ENCODE peak calls at places on chromosomes 1 and 21, in nine cellular contexts. T, X, I, Z, Q, B, N, A and G are unnamed samples.

GRCh38 chr1:183281039-183281438 is 95.0 kb downstream of the LAMC2 start:
- DNase-seq in T (no peak), X (peak), I (no peak), Z (no peak), Q (no peak), B (no peak), N (no peak), A (no peak), G (no peak)

GRCh38 chr1:165898837-165899236 is 71.4 kb downstream of the UCK2 start:
- DNase-seq in T (no peak), X (peak), I (no peak), Z (no peak), Q (peak), B (no peak), N (no peak), A (no peak), G (no peak)

GRCh38 chr1:54110991-54111390 is 41.8 kb downstream of the CDCP2 start:
- DNase-seq in T (no peak), X (no peak), I (no peak), Z (no peak), Q (no peak), B (no peak), N (no peak), A (no peak), G (no peak)

GRCh38 chr1:205348559-205349477 is 7.9 kb downstream of the KLHDC8A start:
- DNase-seq in T (no peak), X (no peak), I (no peak), Z (no peak), Q (no peak), B (no peak), N (no peak), A (no peak), G (no peak)

GRCh38 chr1:240190881-240191385 is 99.2 kb downstream of the FMN2 start:
- DNase-seq in T (peak), X (peak), I (no peak), Z (no peak), Q (peak), B (no peak), N (no peak), A (no peak), G (no peak)

GRCh38 chr1:205662135-205662725 is 18.1 kb downstream of the SLC45A3 start:
- DNase-seq in T (no peak), X (no peak), I (no peak), Z (no peak), Q (no peak), B (no peak), N (no peak), A (no peak), G (no peak)

GRCh38 chr1:17540255-17541001 is 930 bp downstream of the ARHGEF10L start:
- DNase-seq in T (peak), X (no peak), I (no peak), Z (no peak), Q (no peak), B (no peak), N (peak), A (no peak), G (no peak)

GRCh38 chr1:244801246-244801645 is 34.2 kb upstream of the COX20 start:
- DNase-seq in T (no peak), X (no peak), I (peak), Z (no peak), Q (no peak), B (peak), N (no peak), A (peak), G (peak)

GRCh38 chr21:21324297-21324696 is 326.1 kb downstream of the NCAM2 start:
- DNase-seq in T (no peak), X (no peak), I (no peak), Z (no peak), Q (no peak), B (no peak), N (no peak), A (no peak), G (no peak)

GRCh38 chr21:43794311-43794710 is 4.9 kb downstream of the RRP1 start:
- DNase-seq in T (no peak), X (no peak), I (no peak), Z (peak), Q (no peak), B (no peak), N (no peak), A (no peak), G (no peak)

GRCh38 chr21:30058928-30059327 is 107.7 kb downstream of the CLDN17 start:
- DNase-seq in T (no peak), X (no peak), I (no peak), Z (no peak), Q (no peak), B (no peak), N (no peak), A (no peak), G (no peak)

GRCh38 chr1:96710708-96711477 is 10.7 kb upstream of the PTBP2 start:
- DNase-seq in T (no peak), X (peak), I (no peak), Z (no peak), Q (no peak), B (no peak), N (no peak), A (no peak), G (no peak)

GRCh38 chr1:232943679-232944252 is 6.6 kb upstream of the NTPCR start:
- DNase-seq in T (no peak), X (no peak), I (no peak), Z (no peak), Q (no peak), B (peak), N (no peak), A (no peak), G (no peak)

GRCh38 chr1:218759795-218760194 is 413.9 kb upstream of the LYPLAL1 start:
- DNase-seq in T (no peak), X (no peak), I (no peak), Z (no peak), Q (no peak), B (no peak), N (no peak), A (no peak), G (no peak)